ENCODE peak calls at places on chromosomes 13 and 19, in five cellular contexts. R, F, T, W and X are unnamed samples.

GRCh38 chr19:1865172-1866010 is 2.0 kb upstream of the KLF16 start:
- DNase-seq in R (no peak), F (no peak), T (no peak), W (no peak), X (no peak)

GRCh38 chr19:12937243-12938053 is 961 bp upstream of the CALR start:
- DNase-seq in R (peak; percentile 34), F (peak; percentile 55), T (peak; percentile 77), W (peak; percentile 77), X (no peak)

GRCh38 chr19:51064534-51065220 is at the start of gene KLK13:
- DNase-seq in R (no peak), F (no peak), T (peak; percentile 69), W (peak; percentile 84), X (no peak)

GRCh38 chr19:53537523-53538377 is at the start of gene ZNF331:
- DNase-seq in R (peak; percentile 74), F (peak; percentile 83), T (peak; percentile 81), W (peak; percentile 77), X (peak; percentile 56)

GRCh38 chr13:113651511-113652403 is 6.2 kb downstream of the ATP4B start:
- DNase-seq in R (no peak), F (no peak), T (no peak), W (no peak), X (no peak)

GRCh38 chr13:44207476-44207875 is 166.1 kb upstream of the SERP2 start:
- DNase-seq in R (no peak), F (no peak), T (no peak), W (no peak), X (no peak)

GRCh38 chr13:79457948-79458347 is 23.0 kb upstream of the NDFIP2 start:
- DNase-seq in R (peak; percentile 75), F (peak; percentile 91), T (no peak), W (no peak), X (no peak)

GRCh38 chr13:99636306-99636705 is 135.0 kb downstream of the TM9SF2 start:
- DNase-seq in R (no peak), F (no peak), T (no peak), W (no peak), X (no peak)

GRCh38 chr13:69300131-69300530 is 807.5 kb upstream of the ATXN8OS start:
- DNase-seq in R (no peak), F (no peak), T (no peak), W (no peak), X (no peak)

GRCh38 chr13:41075034-41075433 is 13.7 kb downstream of the WBP4 start:
- DNase-seq in R (peak; percentile 67), F (peak; percentile 52), T (no peak), W (no peak), X (no peak)

GRCh38 chr19:855142-855541 is 3.0 kb downstream of the ELANE start:
- DNase-seq in R (no peak), F (no peak), T (no peak), W (no peak), X (no peak)

GRCh38 chr13:98450012-98450411 is 126.9 kb downstream of the STK24 start:
- DNase-seq in R (no peak), F (peak; percentile 58), T (no peak), W (no peak), X (no peak)

GRCh38 chr19:10643166-10643967 is 10.8 kb upstream of the ILF3 start:
- DNase-seq in R (no peak), F (no peak), T (no peak), W (peak; percentile 34), X (no peak)

GRCh38 chr19:52296400-52296772 is 583 bp upstream of the ZNF480 start:
- DNase-seq in R (no peak), F (no peak), T (no peak), W (no peak), X (no peak)

GRCh38 chr13:44903596-44903995 is 85.7 kb downstream of the NUFIP1 start:
- DNase-seq in R (no peak), F (peak; percentile 99), T (no peak), W (no peak), X (no peak)

GRCh38 chr19:56273563-56274117 is 1.1 kb downstream of the EDDM13 start:
- DNase-seq in R (peak; percentile 24), F (peak; percentile 24), T (no peak), W (no peak), X (no peak)

GRCh38 chr19:47027586-47028371 is 8.1 kb downstream of the NPAS1 start:
- DNase-seq in R (no peak), F (no peak), T (no peak), W (no peak), X (no peak)

GRCh38 chr13:48501705-48502104 is 31.2 kb downstream of the RCBTB2 start:
- DNase-seq in R (no peak), F (no peak), T (no peak), W (no peak), X (no peak)

GRCh38 chr13:47413112-47413511 is 516.3 kb upstream of the HTR2A start:
- DNase-seq in R (no peak), F (no peak), T (no peak), W (no peak), X (no peak)

GRCh38 chr19:17327654-17328516 is 6.8 kb downstream of the ANO8 start:
- DNase-seq in R (peak; percentile 97), F (peak; percentile 87), T (peak; percentile 89), W (peak; percentile 96), X (peak; percentile 84)

GRCh38 chr19:30074741-30075460 is 132.9 kb downstream of the URI1 start:
- DNase-seq in R (no peak), F (no peak), T (no peak), W (no peak), X (no peak)

GRCh38 chr13:90618133-90618532 is 729.4 kb upstream of the MIR17HG start:
- DNase-seq in R (no peak), F (no peak), T (no peak), W (no peak), X (no peak)

GRCh38 chr19:17234911-17235617 is 9.0 kb downstream of the OCEL1 start:
- DNase-seq in R (peak; percentile 64), F (peak; percentile 67), T (peak; percentile 90), W (peak; percentile 81), X (no peak)

GRCh38 chr19:34265221-34265650 is 10.9 kb downstream of the GARRE1 start:
- DNase-seq in R (no peak), F (no peak), T (no peak), W (peak; percentile 73), X (no peak)
- H3K4me2 ChIP-seq in R (no peak overlapping the region), F (no peak overlapping the region), T (peak overlapping the region; percentile 10), W (no peak overlapping the region), X (no peak overlapping the region)

DNA sequence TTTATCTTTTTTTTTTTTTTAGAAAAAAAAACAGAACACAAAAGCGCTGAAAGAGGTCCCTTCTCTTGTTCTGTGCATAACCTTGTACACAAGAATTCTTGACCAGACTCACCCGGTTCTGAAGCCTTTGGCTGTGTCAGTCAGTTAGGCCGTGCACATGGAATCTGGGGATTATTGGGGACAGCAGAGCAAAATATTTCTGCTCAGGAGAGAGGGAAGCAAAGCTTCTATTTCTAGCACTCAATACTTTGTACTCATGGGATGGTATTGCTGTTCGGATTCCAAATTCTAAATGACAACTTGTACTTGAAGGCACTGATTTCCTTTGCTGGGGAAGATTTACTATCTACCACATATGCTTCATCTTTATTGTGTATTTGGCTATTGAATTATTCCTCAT is 272.7 kb downstream of the NHLRC3 start:
- DNase-seq in R (no peak), F (no peak), T (no peak), W (no peak), X (no peak)
- H2BK12ac ChIP-seq in R (no peak overlapping the region), F (no peak overlapping the region), T (no peak overlapping the region), W (no peak overlapping the region), X (no peak overlapping the region)

GRCh38 chr19:41530184-41530534 is 45.8 kb upstream of the CEACAM21 start:
- DNase-seq in R (no peak), F (no peak), T (no peak), W (no peak), X (no peak)
- H3K4me2 ChIP-seq in R (no peak overlapping the region), F (no peak overlapping the region), T (no peak overlapping the region), W (no peak overlapping the region), X (no peak overlapping the region)

DNA sequence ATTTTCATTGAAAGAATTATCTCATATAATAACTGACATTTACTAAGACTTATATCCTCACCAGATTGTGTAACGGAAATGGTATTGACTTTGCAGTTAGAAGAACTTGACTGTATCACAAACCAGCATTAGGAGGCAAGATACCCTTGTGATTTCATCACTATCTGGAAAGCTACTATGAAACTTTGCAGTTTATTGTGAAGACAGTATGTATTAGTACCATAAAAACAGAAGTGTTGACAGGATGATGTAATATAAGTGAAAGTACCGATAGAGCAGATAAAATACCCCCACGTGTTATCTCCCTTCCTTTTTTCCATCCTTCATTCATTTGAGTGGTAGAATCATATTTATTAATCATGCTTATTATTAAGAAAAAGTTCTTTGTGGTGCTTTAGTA is 365.7 kb upstream of the KLHL1 start:
- DNase-seq in R (no peak), F (no peak), T (no peak), W (no peak), X (no peak)
- H2BK12ac ChIP-seq in R (no peak overlapping the region), F (no peak overlapping the region), T (no peak overlapping the region), W (no peak overlapping the region), X (no peak overlapping the region)